ENCODE peak calls at places on chromosome X, in nine cellular contexts. O is hepatocyte, U is SK-N-SH, N is GM23338, A is MM.1S, Q is HCT116, L is OCI-LY7, C is GM23248, S is PC-3. V is an unnamed sample.

GRCh38 chrX:40843643-40844042 is 108.3 kb upstream of the MED14 start:
- DNase-seq in O (no peak), U (no peak), N (no peak), A (no peak), Q (no peak), L (no peak), C (no peak), S (peak; percentile 48), V (no peak)

GRCh38 chrX:23908219-23909003 is 605 bp downstream of the CXorf58 start:
- DNase-seq in O (peak; percentile 58), U (no peak), N (peak; percentile 53), A (peak; percentile 65), Q (no peak), L (peak; percentile 61), C (no peak), S (no peak), V (no peak)

GRCh38 chrX:106038625-106039024 is at the start of gene SERPINA7:
- DNase-seq in O (no peak), U (no peak), N (no peak), A (no peak), Q (no peak), L (no peak), C (no peak), S (no peak), V (no peak)

GRCh38 chrX:118392726-118393125 is 46.8 kb downstream of the WDR44 start:
- DNase-seq in O (no peak), U (no peak), N (no peak), A (peak; percentile 41), Q (no peak), L (no peak), C (peak; percentile 13), S (no peak), V (no peak)

GRCh38 chrX:40099046-40099968 is 1.5 kb upstream of the BCOR start:
- DNase-seq in O (peak; percentile 55), U (peak; percentile 70), N (peak; percentile 71), A (peak; percentile 72), Q (no peak), L (peak; percentile 87), C (peak; percentile 59), S (no peak), V (peak; percentile 59)

GRCh38 chrX:138925330-138925729 is 213.8 kb upstream of the FGF13 start:
- DNase-seq in O (peak; percentile 29), U (no peak), N (no peak), A (no peak), Q (no peak), L (no peak), C (peak; percentile 92), S (peak; percentile 92), V (no peak)

GRCh38 chrX:56783996-56784620 is 55.1 kb downstream of the NBDY start:
- DNase-seq in O (no peak), U (no peak), N (no peak), A (no peak), Q (no peak), L (no peak), C (no peak), S (no peak), V (no peak)

GRCh38 chrX:50638123-50638522 is 167.5 kb upstream of the DGKK start:
- DNase-seq in O (no peak), U (no peak), N (no peak), A (no peak), Q (no peak), L (no peak), C (no peak), S (no peak), V (no peak)

GRCh38 chrX:7372843-7373525 is 225.0 kb upstream of the PUDP start:
- DNase-seq in O (no peak), U (no peak), N (no peak), A (no peak), Q (no peak), L (no peak), C (peak; percentile 78), S (peak; percentile 79), V (no peak)

GRCh38 chrX:147953976-147954375 is 27.2 kb upstream of the FMR1NB start:
- DNase-seq in O (no peak), U (no peak), N (no peak), A (no peak), Q (no peak), L (no peak), C (no peak), S (no peak), V (no peak)

GRCh38 chrX:148271263-148271662 is 229.2 kb upstream of the AFF2 start:
- DNase-seq in O (no peak), U (no peak), N (no peak), A (no peak), Q (no peak), L (no peak), C (no peak), S (no peak), V (no peak)

GRCh38 chrX:11409957-11410356 is 116.7 kb downstream of the AMELX start:
- DNase-seq in O (no peak), U (no peak), N (no peak), A (no peak), Q (no peak), L (no peak), C (no peak), S (no peak), V (no peak)

DNA sequence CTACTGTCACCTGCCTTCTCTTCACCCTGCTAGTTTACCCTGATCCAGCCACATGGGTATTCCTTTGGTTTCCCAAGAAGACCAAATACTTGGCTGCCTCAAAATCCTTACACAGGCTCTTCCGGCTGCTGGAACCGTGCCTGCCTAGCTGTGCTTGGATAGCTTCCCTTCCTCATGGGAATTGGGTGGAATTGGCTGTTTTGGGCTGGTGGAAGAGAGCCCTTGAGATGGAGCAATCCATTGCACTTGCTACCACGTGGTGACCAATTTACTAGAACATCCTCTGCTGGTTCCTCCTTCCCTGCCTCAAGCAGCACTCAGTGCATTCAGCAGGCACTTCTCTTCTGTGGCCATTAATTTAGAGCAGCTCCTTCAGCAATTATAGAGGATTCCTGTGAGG is 119.3 kb upstream of the AP1S2 start:
- DNase-seq in O (no peak), U (no peak), N (no peak), A (no peak), Q (no peak), L (no peak), C (peak; percentile 6), S (no peak), V (no peak)
- TF ChIP-seq EZH2phosphoT487 in O (no peak), U (no peak), N (no peak), A (no peak), Q (no peak), L (no peak), C (no peak), S (no peak), V (no peak)

GRCh38 chrX:13885591-13885990 is 68.7 kb upstream of the GPM6B start:
- DNase-seq in O (no peak), U (no peak), N (no peak), A (no peak), Q (no peak), L (no peak), C (no peak), S (no peak), V (no peak)

GRCh38 chrX:13890806-13891205 is 73.9 kb upstream of the GPM6B start:
- DNase-seq in O (no peak), U (no peak), N (no peak), A (no peak), Q (no peak), L (no peak), C (no peak), S (peak; percentile 2), V (no peak)

GRCh38 chrX:13892856-13893255 is 76.0 kb upstream of the GPM6B start:
- DNase-seq in O (no peak), U (no peak), N (no peak), A (no peak), Q (no peak), L (no peak), C (no peak), S (peak; percentile 14), V (no peak)

GRCh38 chrX:13891367-13892146 is 74.7 kb upstream of the GPM6B start:
- DNase-seq in O (no peak), U (no peak), N (no peak), A (no peak), Q (no peak), L (peak; percentile 1), C (peak; percentile 5), S (no peak), V (peak; percentile 2)

GRCh38 chrX:13888284-13888683 is 71.4 kb upstream of the GPM6B start:
- DNase-seq in O (no peak), U (no peak), N (no peak), A (no peak), Q (no peak), L (no peak), C (no peak), S (no peak), V (no peak)
- H2AFZ ChIP-seq in O (no peak overlapping the region), U (no peak overlapping the region), N (no peak overlapping the region), A (no peak overlapping the region), Q (no peak overlapping the region), L (no peak overlapping the region), C (no peak overlapping the region), S (no peak overlapping the region), V (no peak overlapping the region)

GRCh38 chrX:136780738-136781137 is at the start of gene ARHGEF6:
- DNase-seq in O (no peak), U (no peak), N (no peak), A (peak; percentile 39), Q (no peak), L (peak; percentile 74), C (peak; percentile 49), S (peak; percentile 21), V (no peak)
- TF ChIP-seq EZH2phosphoT487 in O (no peak), U (no peak), N (no peak), A (no peak), Q (no peak), L (no peak), C (no peak), S (no peak), V (no peak)

GRCh38 chrX:32451954-32452518 is 759.3 kb downstream of the DMD start:
- DNase-seq in O (no peak), U (no peak), N (no peak), A (no peak), Q (no peak), L (no peak), C (no peak), S (no peak), V (no peak)

GRCh38 chrX:32448320-32448719 is 763.0 kb downstream of the DMD start:
- DNase-seq in O (no peak), U (no peak), N (peak; percentile 1), A (peak; percentile 84), Q (no peak), L (peak; percentile 86), C (no peak), S (no peak), V (no peak)

GRCh38 chrX:32448945-32449344 is 762.4 kb downstream of the DMD start:
- DNase-seq in O (no peak), U (no peak), N (no peak), A (peak; percentile 59), Q (no peak), L (peak; percentile 44), C (no peak), S (no peak), V (no peak)

GRCh38 chrX:32443841-32444240 is 767.5 kb downstream of the DMD start:
- DNase-seq in O (no peak), U (no peak), N (no peak), A (no peak), Q (no peak), L (peak; percentile 69), C (no peak), S (no peak), V (no peak)

DNA sequence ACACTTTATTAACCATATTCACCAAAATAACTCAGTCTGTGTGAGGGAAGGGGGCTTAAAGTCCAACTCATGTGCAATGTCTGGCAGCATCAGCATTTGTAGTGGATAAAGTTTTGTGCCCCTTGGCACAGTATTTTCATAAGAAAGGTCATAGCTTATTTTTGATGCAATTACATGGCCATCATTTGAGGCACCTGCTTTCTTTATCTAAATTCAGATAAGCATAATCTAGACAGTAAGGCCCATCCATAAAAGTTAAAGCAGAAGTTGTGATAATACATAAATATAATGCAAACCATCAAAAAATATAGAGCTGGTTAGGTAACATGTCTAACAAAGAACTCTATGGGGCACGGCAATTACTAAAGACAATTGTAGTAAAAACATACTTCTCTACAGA is 763.7 kb downstream of the DMD start:
- DNase-seq in O (no peak), U (no peak), N (no peak), A (no peak), Q (no peak), L (no peak), C (no peak), S (no peak), V (no peak)
- H2AFZ ChIP-seq in O (no peak overlapping the region), U (no peak overlapping the region), N (no peak overlapping the region), A (no peak overlapping the region), Q (no peak overlapping the region), L (peak overlapping the region; percentile 76), C (no peak overlapping the region), S (no peak overlapping the region), V (no peak overlapping the region)